ENCODE peak calls at places on chromosome 19, in nine cellular contexts. F is breast epithelium, G is body of pancreas, R is spleen, J is HCT116, P is IMR-90, Q is ovary, C is adrenal gland, T is sigmoid colon. U is an unnamed sample.

GRCh38 chr19:15379996-15380647 is 535 bp upstream of the AKAP8 start:
- DNase-seq in R (no peak), F (peak; percentile 70), P (peak; percentile 11), T (peak; percentile 81), G (peak; percentile 49), J (peak; percentile 23), C (peak; percentile 77), Q (peak; percentile 48), U (peak; percentile 76)

GRCh38 chr19:10520652-10521318 is 3.5 kb upstream of the S1PR5 start:
- DNase-seq in J (no peak), C (no peak), R (no peak), F (peak; percentile 53), G (peak; percentile 80), Q (no peak), T (no peak), P (no peak), U (no peak)

GRCh38 chr19:36213793-36214387 is 575 bp downstream of the ZNF565 start:
- DNase-seq in J (no peak), F (no peak), G (peak; percentile 25), Q (no peak), P (peak; percentile 45), R (no peak), C (no peak), T (no peak), U (no peak)

GRCh38 chr19:10270616-10271394 is at the start of gene ICAM1:
- DNase-seq in P (peak; percentile 66), R (peak; percentile 96), J (no peak), F (peak; percentile 66), Q (peak; percentile 80), G (peak; percentile 66), T (peak; percentile 93), C (peak; percentile 89), U (peak; percentile 98)

GRCh38 chr19:10975374-10976036 is 14.7 kb downstream of the SMARCA4 start:
- DNase-seq in T (peak; percentile 83), P (peak; percentile 66), R (no peak), J (no peak), F (no peak), G (peak; percentile 36), C (peak; percentile 78), Q (peak; percentile 81), U (no peak)

GRCh38 chr19:39078436-39079200 is 5.5 kb upstream of the ACP7 start:
- DNase-seq in J (peak; percentile 98), F (no peak), R (no peak), P (peak; percentile 97), Q (no peak), T (no peak), C (no peak), G (no peak), U (no peak)

GRCh38 chr19:57282011-57282636 is 1.8 kb downstream of the ZNF460 start:
- DNase-seq in T (no peak), G (no peak), Q (no peak), R (no peak), P (no peak), F (no peak), J (no peak), C (no peak), U (no peak)

GRCh38 chr19:16889429-16889882 is 657 bp downstream of the F2RL3 start:
- DNase-seq in P (no peak), Q (no peak), F (no peak), T (peak; percentile 61), J (no peak), C (peak; percentile 68), G (no peak), R (no peak), U (no peak)

GRCh38 chr19:8441725-8442544 is 2.8 kb upstream of the HNRNPM start:
- DNase-seq in P (no peak), J (no peak), Q (no peak), R (peak; percentile 58), G (no peak), C (no peak), F (no peak), T (no peak), U (no peak)

DNA sequence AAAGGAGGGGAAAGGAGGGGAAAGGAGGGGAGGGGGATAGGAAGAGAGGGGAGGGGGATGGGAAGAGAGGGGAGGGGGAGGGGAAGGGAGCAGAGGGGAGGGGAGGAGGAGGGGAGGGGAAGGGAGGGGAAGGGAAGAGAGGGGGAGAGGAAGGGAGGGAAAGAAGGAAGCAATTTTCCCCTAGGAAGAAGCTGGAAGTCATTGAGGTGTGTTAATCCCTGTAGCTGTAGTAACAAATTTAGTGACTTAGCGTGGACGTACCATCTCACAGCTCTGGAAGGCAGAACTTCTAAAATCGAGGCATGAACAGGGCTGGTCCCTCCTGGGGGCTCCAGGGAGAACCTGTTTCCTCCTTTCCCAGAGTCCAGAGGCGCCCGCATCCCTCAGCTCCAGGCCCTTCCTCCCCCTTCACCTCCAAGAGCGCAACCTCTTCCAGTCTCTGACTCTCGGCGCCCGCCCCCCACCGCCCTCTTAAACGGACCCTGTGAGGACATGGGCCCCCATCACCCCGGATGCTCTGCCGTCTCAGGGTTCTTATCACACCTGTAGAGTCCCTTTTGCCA is 5.6 kb upstream of the CDC34 start:
- DNase-seq in R (no peak), Q (no peak), G (no peak), T (no peak), P (no peak), C (no peak), F (no peak), J (no peak), U (no peak)
- TF ChIP-seq POLR2A in R (no peak), Q (no peak), G (no peak), T (no peak), P (no peak), C (no peak), F (no peak), J (no peak), U (no peak)

GRCh38 chr19:43533546-43534304 is 737 bp downstream of the ZNF575 start:
- DNase-seq in P (peak; percentile 99), C (peak; percentile 100), F (peak; percentile 99), Q (peak; percentile 100), R (peak; percentile 98), G (peak; percentile 99), T (peak; percentile 100), J (peak; percentile 98), U (peak; percentile 97)
- TF ChIP-seq CTCF in P (no peak), C (no peak), F (no peak), Q (no peak), R (no peak), G (no peak), T (no peak), J (no peak), U (no peak)

GRCh38 chr19:18418034-18418724 is 1.0 kb upstream of the SSBP4 start:
- DNase-seq in J (no peak), R (peak; percentile 85), T (no peak), C (peak; percentile 78), P (no peak), G (no peak), Q (peak; percentile 70), F (no peak), U (no peak)

GRCh38 chr19:18415177-18415867 is 3.9 kb upstream of the SSBP4 start:
- DNase-seq in F (peak; percentile 69), J (no peak), R (peak; percentile 85), Q (peak; percentile 90), G (peak; percentile 49), T (peak; percentile 92), P (peak; percentile 66), C (peak; percentile 87), U (peak; percentile 94)

GRCh38 chr19:18417250-18418033 is 1.8 kb upstream of the SSBP4 start:
- DNase-seq in R (peak; percentile 93), J (no peak), G (peak; percentile 68), Q (peak; percentile 83), P (peak; percentile 73), C (peak; percentile 78), F (no peak), T (peak; percentile 91), U (peak; percentile 92)

GRCh38 chr19:18418725-18419194 is 438 bp upstream of the SSBP4 start:
- DNase-seq in J (no peak), T (no peak), R (peak; percentile 86), Q (no peak), C (peak; percentile 82), F (no peak), P (no peak), G (peak; percentile 50), U (peak; percentile 45)

DNA sequence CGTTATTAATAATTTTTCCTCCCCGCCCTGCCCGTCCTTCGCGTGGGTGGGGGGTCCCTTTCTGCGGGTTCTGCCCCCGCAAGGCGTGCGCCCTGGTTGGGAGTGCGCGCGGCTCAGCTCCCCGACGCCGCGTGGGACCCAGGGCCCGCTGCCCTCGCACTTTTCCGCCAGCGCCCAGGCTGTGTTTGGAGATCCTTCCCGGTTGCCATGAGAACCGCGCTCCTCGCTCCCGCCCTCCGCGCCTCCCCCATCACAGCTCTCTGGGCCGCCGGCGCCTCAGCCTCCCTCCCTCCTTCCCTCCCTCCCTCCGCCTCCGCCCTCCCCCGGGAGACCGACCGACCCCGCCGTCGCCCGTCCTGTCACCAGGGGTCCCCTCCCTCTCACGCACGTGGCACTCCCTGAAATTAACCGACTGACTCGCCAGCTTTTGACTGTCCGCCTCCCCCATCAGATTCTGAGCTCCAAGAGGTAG is 2.4 kb upstream of the SSBP4 start:
- DNase-seq in R (peak; percentile 92), G (peak; percentile 80), Q (peak; percentile 95), J (no peak), P (peak; percentile 78), F (peak; percentile 83), C (peak; percentile 93), T (peak; percentile 95), U (peak; percentile 92)
- H3K4me3 ChIP-seq in R (peak overlapping the region; percentile 35), G (no peak overlapping the region), Q (peak overlapping the region; percentile 42), J (peak overlapping the region; percentile 53), P (peak overlapping the region; percentile 32), F (peak overlapping the region; percentile 73), C (no peak overlapping the region), T (peak overlapping the region; percentile 37), U (peak overlapping the region; percentile 21)

GRCh38 chr19:45126654-45127053 is 33.7 kb downstream of the PPP1R37 start:
- DNase-seq in F (no peak), J (no peak), Q (no peak), P (no peak), T (no peak), R (no peak), C (no peak), G (no peak), U (no peak)

GRCh38 chr19:45124021-45124420 is 31.0 kb downstream of the PPP1R37 start:
- DNase-seq in T (no peak), R (no peak), Q (no peak), F (no peak), G (no peak), C (no peak), P (no peak), J (no peak), U (no peak)

GRCh38 chr19:45125360-45125759 is 32.4 kb downstream of the PPP1R37 start:
- DNase-seq in R (no peak), P (no peak), J (no peak), G (no peak), Q (no peak), C (no peak), F (no peak), T (no peak), U (no peak)

GRCh38 chr19:45128109-45128508 is 32.7 kb downstream of the NKPD1 start:
- DNase-seq in G (no peak), R (no peak), Q (no peak), F (no peak), C (no peak), T (no peak), J (no peak), P (no peak), U (no peak)

DNA sequence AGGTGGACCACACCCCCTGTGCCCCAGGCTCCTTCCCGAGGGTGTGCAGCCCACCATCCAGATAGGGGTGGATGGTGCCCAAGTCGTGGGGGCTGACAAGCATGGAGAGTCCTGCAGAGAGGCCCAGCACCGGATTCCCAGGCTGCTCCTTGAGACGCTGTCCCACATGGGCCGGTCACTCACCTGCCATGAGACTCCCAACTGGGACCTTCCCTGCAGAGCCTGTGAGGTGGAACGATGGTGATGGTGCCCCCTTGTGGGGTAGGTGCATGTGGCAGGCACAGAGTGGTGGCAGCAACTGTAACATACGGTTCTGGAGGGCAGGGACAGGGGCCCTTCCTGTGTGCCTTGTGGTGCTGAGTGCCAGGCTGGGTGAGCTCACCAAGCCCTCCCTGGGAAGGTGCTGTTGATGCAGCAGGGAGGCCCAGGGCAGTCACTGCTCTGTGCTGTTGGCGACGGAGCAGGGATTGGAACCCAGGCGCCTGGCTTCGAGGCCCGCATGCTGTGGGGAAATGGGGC is 33.1 kb downstream of the PPP1R37 start:
- DNase-seq in F (peak; percentile 53), R (peak; percentile 83), J (peak; percentile 24), T (no peak), G (peak; percentile 81), P (peak; percentile 49), Q (no peak), C (peak; percentile 86), U (peak; percentile 62)
- TF ChIP-seq POLR2A in F (no peak), R (no peak), J (no peak), T (no peak), G (no peak), P (no peak), Q (no peak), C (no peak), U (no peak)

U was measured in NB4.